ENCODE peak calls at places on chromosomes 16 and 17, in ten cellular contexts. H, K, Q, Z, S, E, D, G, T and X are unnamed samples.

GRCh38 chr17:81039854-81040758 is 5.2 kb downstream of the BAIAP2 start:
- DNase-seq in H (no peak), K (no peak), Q (peak), Z (no peak), S (peak), E (peak), D (no peak), G (peak), T (no peak), X (peak)

GRCh38 chr16:61323456-61323855 is 712.8 kb downstream of the CDH8 start:
- DNase-seq in H (no peak), K (peak), Q (no peak), Z (no peak), S (peak), E (no peak), D (no peak), G (no peak), T (no peak), X (peak)

GRCh38 chr17:62968445-62968923 is 2.4 kb downstream of the TANC2 start:
- DNase-seq in H (peak), K (peak), Q (peak), Z (peak), S (peak), E (peak), D (peak), G (no peak), T (peak), X (peak)

GRCh38 chr16:66223176-66223780 is 143.2 kb upstream of the CDH5 start:
- DNase-seq in H (no peak), K (no peak), Q (no peak), Z (no peak), S (peak), E (peak), D (no peak), G (no peak), T (no peak), X (peak)

GRCh38 chr16:85851034-85851780 is 47.8 kb upstream of the IRF8 start:
- DNase-seq in H (no peak), K (no peak), Q (no peak), Z (no peak), S (no peak), E (no peak), D (no peak), G (no peak), T (no peak), X (no peak)

GRCh38 chr17:17966399-17966798 is 5.8 kb downstream of the TOM1L2 start:
- DNase-seq in H (no peak), K (no peak), Q (no peak), Z (no peak), S (no peak), E (no peak), D (peak), G (no peak), T (no peak), X (no peak)

GRCh38 chr16:26983426-26983825 is 83.3 kb upstream of the C16orf82 start:
- DNase-seq in H (no peak), K (no peak), Q (peak), Z (no peak), S (peak), E (peak), D (no peak), G (no peak), T (no peak), X (peak)

GRCh38 chr16:89217138-89217387 is 440 bp upstream of the ZNF778 start:
- DNase-seq in H (no peak), K (no peak), Q (no peak), Z (no peak), S (no peak), E (no peak), D (no peak), G (no peak), T (no peak), X (no peak)

GRCh38 chr16:21001262-21001661 is 100.7 kb downstream of the LYRM1 start:
- DNase-seq in H (no peak), K (peak), Q (peak), Z (peak), S (peak), E (peak), D (peak), G (no peak), T (no peak), X (peak)

GRCh38 chr16:57270221-57271062 is 14.0 kb downstream of the PLLP start:
- DNase-seq in H (no peak), K (peak), Q (no peak), Z (no peak), S (no peak), E (no peak), D (no peak), G (peak), T (no peak), X (no peak)

GRCh38 chr17:81576621-81577277 is 24.6 kb upstream of the FAAP100 start:
- DNase-seq in H (no peak), K (no peak), Q (peak), Z (no peak), S (peak), E (peak), D (no peak), G (no peak), T (no peak), X (peak)

GRCh38 chr17:15262291-15263205 is 2.6 kb downstream of the PMP22 start:
- DNase-seq in H (no peak), K (peak), Q (peak), Z (peak), S (peak), E (peak), D (no peak), G (peak), T (peak), X (peak)
- H3K4me3 ChIP-seq in H (no peak), K (peak), Q (peak), Z (peak), S (peak), E (peak), D (no peak), G (peak), T (peak), X (peak)

GRCh38 chr16:23755484-23755809 is 621 bp downstream of the CHP2 start:
- DNase-seq in H (no peak), K (no peak), Q (no peak), Z (no peak), S (no peak), E (no peak), D (no peak), G (no peak), T (no peak), X (no peak)
- H3K4me3 ChIP-seq in H (no peak), K (no peak), Q (no peak), Z (no peak), S (no peak), E (no peak), D (no peak), G (no peak), T (no peak), X (no peak)

DNA sequence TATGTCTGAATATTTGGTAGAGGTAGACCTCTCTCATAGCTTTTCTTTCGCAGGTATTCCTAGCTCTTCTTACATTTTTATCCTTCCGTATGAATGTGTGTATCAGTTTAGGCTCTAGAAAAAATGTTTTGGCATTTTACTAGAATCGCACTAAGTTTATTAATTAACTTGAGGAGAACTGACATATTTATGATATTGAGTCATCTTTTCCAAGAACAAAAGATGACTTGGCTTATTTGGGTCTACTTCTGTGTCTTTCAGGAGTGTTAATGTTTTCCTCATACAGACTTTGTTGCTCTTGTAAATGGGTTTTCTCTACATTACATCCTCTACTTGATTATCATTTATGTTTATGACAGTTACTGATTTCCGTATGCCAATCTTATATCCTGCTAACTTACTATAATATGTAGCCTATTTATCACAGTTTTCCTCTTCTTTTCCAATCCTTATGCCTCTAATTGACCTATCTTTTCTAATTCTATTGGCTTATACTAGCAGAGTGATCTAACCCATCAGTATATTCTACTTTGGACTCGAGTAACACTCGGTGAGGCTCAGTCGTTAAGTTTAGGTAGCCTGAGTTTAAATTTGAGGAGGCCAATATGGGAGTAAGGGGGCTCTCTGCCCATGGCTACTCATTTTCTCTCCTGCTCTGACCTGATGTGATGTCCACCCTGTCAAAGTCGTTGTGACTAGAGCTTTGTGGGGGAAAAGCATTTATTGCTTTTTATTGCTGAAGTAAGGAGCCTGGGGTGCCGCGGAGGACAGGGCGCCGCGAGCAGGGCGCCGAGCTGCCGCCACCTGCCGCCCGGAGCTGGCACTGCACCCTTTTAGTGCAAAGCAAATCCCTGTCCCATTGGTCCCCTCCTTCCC is 20.0 kb downstream of the ST6GALNAC1 start:
- DNase-seq in H (peak), K (peak), Q (peak), Z (peak), S (peak), E (peak), D (peak), G (peak), T (peak), X (peak)
- H3K4me3 ChIP-seq in H (no peak), K (no peak), Q (peak), Z (no peak), S (no peak), E (peak), D (no peak), G (no peak), T (no peak), X (no peak)

GRCh38 chr17:40450175-40450574 is 6.9 kb downstream of the IGFBP4 start:
- DNase-seq in H (peak), K (peak), Q (no peak), Z (no peak), S (no peak), E (peak), D (peak), G (no peak), T (peak), X (peak)
- H3K4me3 ChIP-seq in H (no peak), K (no peak), Q (peak), Z (no peak), S (no peak), E (peak), D (no peak), G (no peak), T (no peak), X (no peak)

GRCh38 chr17:74751210-74751529 is 2.7 kb downstream of the NHERF1 start:
- DNase-seq in H (no peak), K (no peak), Q (no peak), Z (no peak), S (no peak), E (no peak), D (no peak), G (no peak), T (no peak), X (no peak)
- H3K4me3 ChIP-seq in H (peak), K (no peak), Q (no peak), Z (no peak), S (no peak), E (no peak), D (peak), G (no peak), T (no peak), X (no peak)

DNA sequence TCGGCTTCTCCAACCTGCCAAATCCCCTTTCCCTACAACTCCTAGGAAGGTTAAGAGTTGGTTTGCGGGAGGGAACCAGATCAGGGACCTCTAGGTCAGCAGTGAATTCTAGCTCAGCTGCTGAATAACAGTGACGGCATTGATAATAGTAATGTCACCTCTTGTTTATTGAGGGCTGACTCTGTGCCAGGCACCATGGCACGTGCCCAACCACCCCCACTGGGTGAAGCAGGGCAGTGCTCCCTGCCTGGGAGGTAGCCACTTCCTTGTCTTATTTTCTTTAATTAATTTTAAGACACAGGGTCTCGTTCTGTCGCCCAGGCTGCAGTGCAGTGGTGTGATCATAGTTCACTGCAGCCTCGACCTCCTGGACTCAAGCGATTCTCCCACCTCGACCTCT is 5.5 kb upstream of the PPL start:
- DNase-seq in H (no peak), K (no peak), Q (no peak), Z (no peak), S (no peak), E (no peak), D (no peak), G (no peak), T (no peak), X (no peak)
- H3K4me3 ChIP-seq in H (no peak), K (no peak), Q (no peak), Z (no peak), S (no peak), E (peak), D (no peak), G (no peak), T (no peak), X (no peak)

GRCh38 chr17:69883139-69883538 is 191.9 kb upstream of the KCNJ16 start:
- DNase-seq in H (no peak), K (no peak), Q (no peak), Z (no peak), S (no peak), E (no peak), D (no peak), G (no peak), T (no peak), X (no peak)
- H3K4me3 ChIP-seq in H (no peak), K (no peak), Q (no peak), Z (no peak), S (no peak), E (no peak), D (no peak), G (no peak), T (no peak), X (no peak)

GRCh38 chr16:50281391-50282009 is 15.1 kb downstream of the ADCY7 start:
- DNase-seq in H (no peak), K (no peak), Q (no peak), Z (no peak), S (no peak), E (no peak), D (no peak), G (peak), T (no peak), X (no peak)

GRCh38 chr16:50279142-50279865 is 13.0 kb downstream of the ADCY7 start:
- DNase-seq in H (no peak), K (no peak), Q (no peak), Z (no peak), S (no peak), E (no peak), D (no peak), G (peak), T (peak), X (no peak)

GRCh38 chr16:50282010-50282538 is 15.7 kb downstream of the ADCY7 start:
- DNase-seq in H (peak), K (no peak), Q (no peak), Z (no peak), S (peak), E (no peak), D (peak), G (peak), T (peak), X (peak)

GRCh38 chr16:50282955-50283631 is 16.7 kb downstream of the ADCY7 start:
- DNase-seq in H (no peak), K (no peak), Q (no peak), Z (no peak), S (no peak), E (no peak), D (no peak), G (no peak), T (no peak), X (no peak)

DNA sequence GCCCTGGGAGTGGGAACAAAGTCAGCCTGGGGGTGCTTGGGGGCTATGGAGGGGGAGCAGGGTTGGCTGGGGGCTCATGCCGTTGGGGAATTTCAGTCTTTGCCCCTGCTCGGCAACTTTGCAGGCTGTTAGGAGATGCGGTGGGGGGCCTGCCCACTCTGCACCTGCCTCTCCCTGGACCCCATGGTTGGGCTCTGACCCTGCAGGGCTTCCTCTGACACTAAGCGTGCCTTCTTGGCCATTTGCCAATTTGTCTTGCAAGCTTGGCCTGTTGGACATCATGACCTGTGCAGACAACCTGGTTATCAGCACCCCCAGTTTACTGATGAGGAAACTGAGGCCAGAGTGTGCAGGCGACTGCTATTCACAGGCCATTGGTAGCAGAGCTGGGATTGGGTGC is 14.6 kb downstream of the ADCY7 start:
- DNase-seq in H (no peak), K (no peak), Q (no peak), Z (no peak), S (no peak), E (no peak), D (no peak), G (peak), T (no peak), X (no peak)
- H3K4me3 ChIP-seq in H (peak), K (no peak), Q (no peak), Z (no peak), S (no peak), E (no peak), D (no peak), G (no peak), T (no peak), X (no peak)

DNA sequence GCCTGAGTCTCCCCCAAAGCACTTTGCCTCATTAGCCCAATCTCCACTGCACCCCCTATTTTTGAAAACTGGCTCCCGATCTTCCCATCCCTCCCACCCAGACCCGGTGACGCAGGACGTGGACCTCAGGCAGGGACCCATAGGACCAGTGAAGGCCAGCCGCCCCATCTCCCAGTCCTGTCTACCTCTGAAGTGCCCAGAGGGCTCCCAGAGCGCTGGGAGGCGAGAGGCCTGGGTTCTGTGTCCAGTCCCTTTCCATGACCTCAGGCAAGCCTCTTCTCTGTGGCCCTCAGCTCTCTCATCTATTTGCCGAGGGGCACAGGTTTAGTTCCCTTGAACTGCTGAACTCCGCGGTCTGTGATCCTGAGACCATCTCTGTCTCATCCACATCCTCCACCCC is 714 bp downstream of the TNS4 start:
- DNase-seq in H (no peak), K (no peak), Q (no peak), Z (no peak), S (no peak), E (no peak), D (no peak), G (no peak), T (no peak), X (no peak)
- H3K4me3 ChIP-seq in H (no peak), K (no peak), Q (no peak), Z (no peak), S (no peak), E (no peak), D (no peak), G (no peak), T (no peak), X (no peak)